ENCODE peak calls at places on chromosomes 6 and 20, in seven cellular contexts. E, J, W, I, Z, L and T are unnamed samples.

GRCh38 chr6:111709615-111710398 is 104.1 kb upstream of the TRAF3IP2 start:
- DNase-seq in E (peak), J (peak), W (peak), I (peak), Z (peak), L (peak), T (peak)

GRCh38 chr20:37537505-37537904 is 9.8 kb upstream of the BLCAP start:
- DNase-seq in E (no peak), J (no peak), W (no peak), I (no peak), Z (no peak), L (no peak), T (no peak)

GRCh38 chr6:470901-471448 is 79.4 kb downstream of the IRF4 start:
- DNase-seq in E (peak), J (no peak), W (no peak), I (no peak), Z (no peak), L (no peak), T (no peak)

GRCh38 chr6:107730106-107730505 is 94.0 kb downstream of the SCML4 start:
- DNase-seq in E (no peak), J (no peak), W (peak), I (no peak), Z (no peak), L (no peak), T (no peak)

GRCh38 chr6:52233975-52234823 is 10.1 kb downstream of the IL17F start:
- DNase-seq in E (peak), J (peak), W (peak), I (peak), Z (peak), L (peak), T (peak)

GRCh38 chr20:24735263-24735662 is 213.8 kb upstream of the CST7 start:
- DNase-seq in E (no peak), J (no peak), W (peak), I (peak), Z (no peak), L (no peak), T (no peak)

GRCh38 chr6:81171991-81172740 is 580.3 kb downstream of the TENT5A start:
- DNase-seq in E (no peak), J (peak), W (peak), I (no peak), Z (peak), L (no peak), T (no peak)

GRCh38 chr6:2275207-2275891 is 29.9 kb upstream of the GMDS start:
- DNase-seq in E (no peak), J (no peak), W (no peak), I (no peak), Z (peak), L (no peak), T (no peak)

GRCh38 chr6:120378582-120379220 is 955.6 kb downstream of the TBC1D32 start:
- DNase-seq in E (peak), J (peak), W (peak), I (peak), Z (peak), L (peak), T (peak)

GRCh38 chr20:44736170-44737021 is 9.3 kb upstream of the KCNK15 start:
- DNase-seq in E (peak), J (peak), W (peak), I (peak), Z (peak), L (peak), T (peak)

GRCh38 chr20:51497542-51498467 is 44.7 kb downstream of the NFATC2 start:
- DNase-seq in E (peak), J (no peak), W (no peak), I (no peak), Z (peak), L (no peak), T (no peak)

GRCh38 chr6:48147101-48147500 is 36.1 kb upstream of the PTCHD4 start:
- DNase-seq in E (no peak), J (no peak), W (no peak), I (no peak), Z (no peak), L (no peak), T (no peak)

GRCh38 chr6:48151142-48151541 is 40.1 kb upstream of the PTCHD4 start:
- DNase-seq in E (no peak), J (no peak), W (no peak), I (no peak), Z (peak), L (no peak), T (peak)

GRCh38 chr6:48150701-48151100 is 39.7 kb upstream of the PTCHD4 start:
- DNase-seq in E (no peak), J (no peak), W (no peak), I (no peak), Z (no peak), L (no peak), T (no peak)
- H2AFZ ChIP-seq in E (no peak), J (no peak), W (no peak), I (no peak), Z (no peak), L (no peak), T (peak)

DNA sequence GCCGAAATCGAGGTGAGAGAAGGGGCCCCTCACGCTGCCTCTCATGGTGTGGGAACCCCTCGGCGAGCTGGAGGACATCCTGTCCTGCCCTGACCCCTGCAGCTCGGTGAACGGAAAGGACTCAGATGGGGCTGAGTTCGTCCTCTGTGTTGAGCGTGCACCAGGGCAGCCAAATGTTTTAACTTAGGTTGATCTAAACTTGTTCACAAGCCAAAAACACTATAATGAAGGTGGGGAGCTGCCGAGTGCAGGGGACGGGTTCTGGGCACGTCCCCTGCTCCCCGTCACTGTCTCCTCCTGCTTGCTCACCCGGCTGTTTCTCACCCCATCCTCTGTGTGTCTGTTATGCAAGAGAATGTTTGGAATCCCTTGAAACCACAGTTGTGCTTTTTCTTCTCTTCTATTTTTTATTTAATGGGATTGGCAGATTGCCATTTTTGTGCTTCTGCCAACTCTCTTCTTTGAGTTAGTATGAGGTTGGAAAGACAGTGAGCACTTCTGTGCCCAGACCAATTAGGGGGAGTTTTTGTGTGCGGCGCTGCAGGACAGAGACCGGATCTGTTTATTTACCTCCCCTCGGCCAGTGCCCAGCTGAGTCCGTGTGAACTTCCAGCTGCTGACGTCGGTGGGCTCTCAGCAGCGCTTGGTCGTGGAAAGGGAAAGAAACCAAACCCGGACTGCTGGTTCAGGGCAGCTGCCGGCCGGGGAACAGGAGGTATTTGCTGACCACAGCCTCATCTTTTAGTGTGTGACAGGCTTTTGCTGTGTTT is 158.1 kb downstream of the DTNBP1 start:
- DNase-seq in E (no peak), J (no peak), W (no peak), I (peak), Z (peak), L (no peak), T (peak)
- TF ChIP-seq EZH2phosphoT487 in E (no peak), J (no peak), W (no peak), I (no peak), Z (no peak), L (no peak), T (no peak)

GRCh38 chr6:44580901-44581300 is 193.4 kb downstream of the CDC5L start:
- DNase-seq in E (no peak), J (no peak), W (no peak), I (no peak), Z (peak), L (no peak), T (peak)
- H2AFZ ChIP-seq in E (no peak), J (no peak), W (peak), I (no peak), Z (no peak), L (no peak), T (no peak)

GRCh38 chr6:159730277-159730676 is 3.0 kb downstream of the WTAP start:
- DNase-seq in E (no peak), J (no peak), W (no peak), I (no peak), Z (no peak), L (no peak), T (no peak)
- TF ChIP-seq EZH2phosphoT487 in E (no peak), J (no peak), W (no peak), I (no peak), Z (no peak), L (no peak), T (no peak)

DNA sequence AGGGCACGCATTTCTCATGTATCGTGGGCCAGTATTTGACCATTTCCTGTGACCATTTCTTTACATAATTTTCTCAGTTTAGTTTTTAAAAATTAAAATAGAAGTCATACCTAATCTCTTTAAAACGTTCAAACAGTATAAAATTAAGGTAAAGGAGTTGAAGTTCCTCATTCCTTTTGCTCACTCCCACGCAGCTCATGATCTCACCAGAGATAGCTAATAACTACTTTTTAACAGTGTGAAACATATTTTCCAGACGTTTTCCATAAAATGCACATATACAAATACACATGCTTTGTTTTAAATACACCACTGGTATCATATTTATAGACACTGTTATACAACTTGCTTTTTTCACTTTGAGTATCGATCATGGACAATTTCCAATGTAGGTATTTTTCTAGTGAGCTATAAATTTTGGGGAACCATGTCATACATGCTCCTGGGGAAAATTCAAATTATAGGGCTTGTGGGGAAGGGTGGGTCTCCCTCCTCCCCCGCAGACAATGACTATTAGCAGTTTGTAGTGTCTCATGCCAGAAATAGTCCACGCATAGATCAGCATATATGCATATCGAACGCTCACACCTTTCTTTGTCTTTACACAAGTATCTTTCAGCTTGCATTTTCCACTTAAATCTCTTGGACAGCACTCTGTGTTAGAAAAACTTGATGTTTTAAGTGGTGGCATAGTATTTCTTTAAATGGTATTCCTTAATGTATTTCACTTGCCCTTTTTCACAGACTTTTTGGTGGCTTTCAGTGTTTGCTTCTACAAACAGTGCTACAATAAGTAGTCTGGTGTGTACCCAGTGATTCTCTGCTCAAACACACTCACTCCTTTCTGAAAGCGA is 145.5 kb upstream of the ZNF217 start:
- DNase-seq in E (peak), J (no peak), W (no peak), I (peak), Z (peak), L (peak), T (peak)
- H2AFZ ChIP-seq in E (peak), J (peak), W (no peak), I (peak), Z (peak), L (peak), T (peak)

DNA sequence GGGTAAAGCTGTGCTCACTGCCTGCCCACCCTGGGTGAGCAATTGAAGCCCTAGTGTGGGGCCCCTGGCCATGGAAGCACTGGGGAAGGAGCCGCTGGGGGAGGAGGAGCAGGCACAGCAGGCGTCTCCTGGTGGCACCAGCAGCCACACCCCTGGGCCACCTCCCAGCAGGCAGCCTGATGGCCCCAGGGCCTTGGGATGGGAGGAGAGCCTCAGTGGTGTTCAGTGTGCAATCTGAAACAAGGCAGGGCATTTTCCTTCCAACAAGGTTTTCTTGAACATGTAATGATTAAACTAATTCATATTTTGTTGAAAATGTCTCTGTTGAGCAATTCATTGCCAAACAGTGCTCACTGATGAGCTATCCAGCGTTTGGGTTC is 151.0 kb downstream of the ZDHHC14 start:
- DNase-seq in E (no peak), J (no peak), W (no peak), I (peak), Z (no peak), L (no peak), T (no peak)
- TF ChIP-seq EZH2phosphoT487 in E (no peak), J (no peak), W (no peak), I (no peak), Z (no peak), L (no peak), T (no peak)